ENCODE peak calls at places on chromosome 9, in nine cellular contexts. One of them, this sample, is unnamed.

GRCh38 chr9:108835831-108836230 is 20.0 kb downstream of the ACTL7B start:
- DNase-seq in stimulated activated CD8-positive, alpha-beta memory T cell treated with anti-CD3 and anti-CD28 coated beads, Interleukin-15, amount 100 ng/mL, for 4 hours: no peak
- DNase-seq in NCI-H460: no peak
- DNase-seq in stimulated activated CD4-positive, alpha-beta T cell treated with anti-CD3 and anti-CD28 coated beads, TNF-alpha, amount 100 ng/mL, for 48 hours: no peak
- DNase-seq in EH: no peak
- DNase-seq in T-helper 17 cell: no peak
- DNase-seq in foreskin fibroblast: no peak
- DNase-seq in activated T-cell treated with anti-CD3 and anti-CD28 coated beads, Interleukin-2, amount 50 U/mL, for 48 hours: no peak
- DNase-seq in PC-3: peak
- DNase-seq in this sample: no peak

GRCh38 chr9:124780757-124781151 is 3.8 kb downstream of the OLFML2A start:
- DNase-seq in PC-3: no peak
- DNase-seq in activated T-cell treated with anti-CD3 and anti-CD28 coated beads, Interleukin-2, amount 50 U/mL, for 48 hours: peak
- DNase-seq in NCI-H460: no peak
- DNase-seq in T-helper 17 cell: no peak
- DNase-seq in foreskin fibroblast: no peak
- DNase-seq in stimulated activated CD4-positive, alpha-beta T cell treated with anti-CD3 and anti-CD28 coated beads, TNF-alpha, amount 100 ng/mL, for 48 hours: no peak
- DNase-seq in stimulated activated CD8-positive, alpha-beta memory T cell treated with anti-CD3 and anti-CD28 coated beads, Interleukin-15, amount 100 ng/mL, for 4 hours: no peak
- DNase-seq in EH: no peak
- DNase-seq in this sample: no peak

GRCh38 chr9:15244001-15244441 is 63.0 kb downstream of the TTC39B start:
- DNase-seq in EH: peak
- DNase-seq in foreskin fibroblast: peak
- DNase-seq in T-helper 17 cell: no peak
- DNase-seq in activated T-cell treated with anti-CD3 and anti-CD28 coated beads, Interleukin-2, amount 50 U/mL, for 48 hours: no peak
- DNase-seq in PC-3: no peak
- DNase-seq in stimulated activated CD8-positive, alpha-beta memory T cell treated with anti-CD3 and anti-CD28 coated beads, Interleukin-15, amount 100 ng/mL, for 4 hours: no peak
- DNase-seq in stimulated activated CD4-positive, alpha-beta T cell treated with anti-CD3 and anti-CD28 coated beads, TNF-alpha, amount 100 ng/mL, for 48 hours: no peak
- DNase-seq in NCI-H460: no peak
- DNase-seq in this sample: no peak

GRCh38 chr9:131625388-131625787 is 80.1 kb downstream of the PRRT1B start:
- DNase-seq in stimulated activated CD4-positive, alpha-beta T cell treated with anti-CD3 and anti-CD28 coated beads, TNF-alpha, amount 100 ng/mL, for 48 hours: no peak
- DNase-seq in activated T-cell treated with anti-CD3 and anti-CD28 coated beads, Interleukin-2, amount 50 U/mL, for 48 hours: no peak
- DNase-seq in stimulated activated CD8-positive, alpha-beta memory T cell treated with anti-CD3 and anti-CD28 coated beads, Interleukin-15, amount 100 ng/mL, for 4 hours: no peak
- DNase-seq in foreskin fibroblast: peak
- DNase-seq in EH: no peak
- DNase-seq in NCI-H460: no peak
- DNase-seq in T-helper 17 cell: no peak
- DNase-seq in PC-3: no peak
- DNase-seq in this sample: no peak

GRCh38 chr9:124029617-124030016 is 18.0 kb downstream of the LHX2 start:
- DNase-seq in PC-3: no peak
- DNase-seq in T-helper 17 cell: no peak
- DNase-seq in stimulated activated CD4-positive, alpha-beta T cell treated with anti-CD3 and anti-CD28 coated beads, TNF-alpha, amount 100 ng/mL, for 48 hours: no peak
- DNase-seq in activated T-cell treated with anti-CD3 and anti-CD28 coated beads, Interleukin-2, amount 50 U/mL, for 48 hours: no peak
- DNase-seq in stimulated activated CD8-positive, alpha-beta memory T cell treated with anti-CD3 and anti-CD28 coated beads, Interleukin-15, amount 100 ng/mL, for 4 hours: no peak
- DNase-seq in EH: no peak
- DNase-seq in foreskin fibroblast: no peak
- DNase-seq in NCI-H460: no peak
- DNase-seq in this sample: no peak

GRCh38 chr9:121638399-121638798 is 13.0 kb upstream of the DAB2IP start:
- DNase-seq in PC-3: no peak
- DNase-seq in stimulated activated CD4-positive, alpha-beta T cell treated with anti-CD3 and anti-CD28 coated beads, TNF-alpha, amount 100 ng/mL, for 48 hours: no peak
- DNase-seq in NCI-H460: no peak
- DNase-seq in EH: no peak
- DNase-seq in foreskin fibroblast: no peak
- DNase-seq in stimulated activated CD8-positive, alpha-beta memory T cell treated with anti-CD3 and anti-CD28 coated beads, Interleukin-15, amount 100 ng/mL, for 4 hours: no peak
- DNase-seq in T-helper 17 cell: no peak
- DNase-seq in activated T-cell treated with anti-CD3 and anti-CD28 coated beads, Interleukin-2, amount 50 U/mL, for 48 hours: no peak
- DNase-seq in this sample: no peak

GRCh38 chr9:115673599-115673998 is 480.0 kb upstream of the PAPPA start:
- DNase-seq in T-helper 17 cell: no peak
- DNase-seq in EH: peak
- DNase-seq in stimulated activated CD4-positive, alpha-beta T cell treated with anti-CD3 and anti-CD28 coated beads, TNF-alpha, amount 100 ng/mL, for 48 hours: no peak
- DNase-seq in PC-3: no peak
- DNase-seq in foreskin fibroblast: peak
- DNase-seq in stimulated activated CD8-positive, alpha-beta memory T cell treated with anti-CD3 and anti-CD28 coated beads, Interleukin-15, amount 100 ng/mL, for 4 hours: no peak
- DNase-seq in NCI-H460: no peak
- DNase-seq in activated T-cell treated with anti-CD3 and anti-CD28 coated beads, Interleukin-2, amount 50 U/mL, for 48 hours: no peak
- DNase-seq in this sample: no peak

GRCh38 chr9:126690431-126691051 is 76.8 kb downstream of the LMX1B start:
- DNase-seq in PC-3: peak
- DNase-seq in EH: peak
- DNase-seq in stimulated activated CD4-positive, alpha-beta T cell treated with anti-CD3 and anti-CD28 coated beads, TNF-alpha, amount 100 ng/mL, for 48 hours: peak
- DNase-seq in activated T-cell treated with anti-CD3 and anti-CD28 coated beads, Interleukin-2, amount 50 U/mL, for 48 hours: peak
- DNase-seq in foreskin fibroblast: peak
- DNase-seq in T-helper 17 cell: no peak
- DNase-seq in stimulated activated CD8-positive, alpha-beta memory T cell treated with anti-CD3 and anti-CD28 coated beads, Interleukin-15, amount 100 ng/mL, for 4 hours: no peak
- DNase-seq in NCI-H460: peak
- DNase-seq in this sample: no peak

GRCh38 chr9:25677301-25678146 is 720 bp downstream of the TUSC1 start:
- DNase-seq in activated T-cell treated with anti-CD3 and anti-CD28 coated beads, Interleukin-2, amount 50 U/mL, for 48 hours: peak
- DNase-seq in foreskin fibroblast: peak
- DNase-seq in NCI-H460: peak
- DNase-seq in PC-3: peak
- DNase-seq in T-helper 17 cell: no peak
- DNase-seq in stimulated activated CD4-positive, alpha-beta T cell treated with anti-CD3 and anti-CD28 coated beads, TNF-alpha, amount 100 ng/mL, for 48 hours: no peak
- DNase-seq in stimulated activated CD8-positive, alpha-beta memory T cell treated with anti-CD3 and anti-CD28 coated beads, Interleukin-15, amount 100 ng/mL, for 4 hours: no peak
- DNase-seq in EH: peak
- DNase-seq in this sample: peak

GRCh38 chr9:137611623-137612609 is 6.4 kb downstream of the ARRDC1 start:
- DNase-seq in EH: peak
- DNase-seq in NCI-H460: peak
- DNase-seq in activated T-cell treated with anti-CD3 and anti-CD28 coated beads, Interleukin-2, amount 50 U/mL, for 48 hours: peak
- DNase-seq in stimulated activated CD8-positive, alpha-beta memory T cell treated with anti-CD3 and anti-CD28 coated beads, Interleukin-15, amount 100 ng/mL, for 4 hours: no peak
- DNase-seq in stimulated activated CD4-positive, alpha-beta T cell treated with anti-CD3 and anti-CD28 coated beads, TNF-alpha, amount 100 ng/mL, for 48 hours: no peak
- DNase-seq in foreskin fibroblast: peak
- DNase-seq in T-helper 17 cell: no peak
- DNase-seq in PC-3: peak
- DNase-seq in this sample: no peak

GRCh38 chr9:92278117-92278516 is 15.4 kb downstream of the IARS1 start:
- DNase-seq in foreskin fibroblast: peak
- DNase-seq in EH: peak
- DNase-seq in stimulated activated CD8-positive, alpha-beta memory T cell treated with anti-CD3 and anti-CD28 coated beads, Interleukin-15, amount 100 ng/mL, for 4 hours: no peak
- DNase-seq in T-helper 17 cell: no peak
- DNase-seq in activated T-cell treated with anti-CD3 and anti-CD28 coated beads, Interleukin-2, amount 50 U/mL, for 48 hours: no peak
- DNase-seq in stimulated activated CD4-positive, alpha-beta T cell treated with anti-CD3 and anti-CD28 coated beads, TNF-alpha, amount 100 ng/mL, for 48 hours: no peak
- DNase-seq in NCI-H460: no peak
- DNase-seq in PC-3: peak
- DNase-seq in this sample: no peak

GRCh38 chr9:132638240-132638639 is 31.5 kb downstream of the DDX31 start:
- DNase-seq in PC-3: peak
- DNase-seq in foreskin fibroblast: peak
- DNase-seq in stimulated activated CD4-positive, alpha-beta T cell treated with anti-CD3 and anti-CD28 coated beads, TNF-alpha, amount 100 ng/mL, for 48 hours: no peak
- DNase-seq in activated T-cell treated with anti-CD3 and anti-CD28 coated beads, Interleukin-2, amount 50 U/mL, for 48 hours: no peak
- DNase-seq in stimulated activated CD8-positive, alpha-beta memory T cell treated with anti-CD3 and anti-CD28 coated beads, Interleukin-15, amount 100 ng/mL, for 4 hours: no peak
- DNase-seq in NCI-H460: no peak
- DNase-seq in EH: peak
- DNase-seq in T-helper 17 cell: no peak
- DNase-seq in this sample: no peak

GRCh38 chr9:79700607-79701330 is 129.0 kb downstream of the TLE4 start:
- DNase-seq in foreskin fibroblast: no peak
- DNase-seq in T-helper 17 cell: no peak
- DNase-seq in EH: peak
- DNase-seq in NCI-H460: no peak
- DNase-seq in stimulated activated CD4-positive, alpha-beta T cell treated with anti-CD3 and anti-CD28 coated beads, TNF-alpha, amount 100 ng/mL, for 48 hours: no peak
- DNase-seq in PC-3: no peak
- DNase-seq in activated T-cell treated with anti-CD3 and anti-CD28 coated beads, Interleukin-2, amount 50 U/mL, for 48 hours: no peak
- DNase-seq in stimulated activated CD8-positive, alpha-beta memory T cell treated with anti-CD3 and anti-CD28 coated beads, Interleukin-15, amount 100 ng/mL, for 4 hours: no peak
- DNase-seq in this sample: no peak

GRCh38 chr9:4656621-4657020 is 5.5 kb upstream of the PLPP6 start:
- DNase-seq in EH: no peak
- DNase-seq in T-helper 17 cell: no peak
- DNase-seq in PC-3: no peak
- DNase-seq in activated T-cell treated with anti-CD3 and anti-CD28 coated beads, Interleukin-2, amount 50 U/mL, for 48 hours: no peak
- DNase-seq in stimulated activated CD4-positive, alpha-beta T cell treated with anti-CD3 and anti-CD28 coated beads, TNF-alpha, amount 100 ng/mL, for 48 hours: no peak
- DNase-seq in stimulated activated CD8-positive, alpha-beta memory T cell treated with anti-CD3 and anti-CD28 coated beads, Interleukin-15, amount 100 ng/mL, for 4 hours: no peak
- DNase-seq in NCI-H460: no peak
- DNase-seq in foreskin fibroblast: no peak
- DNase-seq in this sample: no peak

GRCh38 chr9:87119328-87119881 is 172.1 kb upstream of the GAS1 start:
- DNase-seq in NCI-H460: no peak
- DNase-seq in T-helper 17 cell: no peak
- DNase-seq in stimulated activated CD8-positive, alpha-beta memory T cell treated with anti-CD3 and anti-CD28 coated beads, Interleukin-15, amount 100 ng/mL, for 4 hours: no peak
- DNase-seq in activated T-cell treated with anti-CD3 and anti-CD28 coated beads, Interleukin-2, amount 50 U/mL, for 48 hours: no peak
- DNase-seq in stimulated activated CD4-positive, alpha-beta T cell treated with anti-CD3 and anti-CD28 coated beads, TNF-alpha, amount 100 ng/mL, for 48 hours: no peak
- DNase-seq in PC-3: peak
- DNase-seq in EH: peak
- DNase-seq in foreskin fibroblast: peak
- DNase-seq in this sample: no peak

GRCh38 chr9:108664309-108665255 is 191.2 kb downstream of the ACTL7B start:
- DNase-seq in PC-3: peak
- DNase-seq in T-helper 17 cell: no peak
- DNase-seq in stimulated activated CD4-positive, alpha-beta T cell treated with anti-CD3 and anti-CD28 coated beads, TNF-alpha, amount 100 ng/mL, for 48 hours: no peak
- DNase-seq in foreskin fibroblast: peak
- DNase-seq in NCI-H460: no peak
- DNase-seq in stimulated activated CD8-positive, alpha-beta memory T cell treated with anti-CD3 and anti-CD28 coated beads, Interleukin-15, amount 100 ng/mL, for 4 hours: no peak
- DNase-seq in activated T-cell treated with anti-CD3 and anti-CD28 coated beads, Interleukin-2, amount 50 U/mL, for 48 hours: no peak
- DNase-seq in EH: peak
- DNase-seq in this sample: no peak

GRCh38 chr9:101176384-101176783 is 147.9 kb downstream of the PLPPR1 start:
- DNase-seq in stimulated activated CD4-positive, alpha-beta T cell treated with anti-CD3 and anti-CD28 coated beads, TNF-alpha, amount 100 ng/mL, for 48 hours: no peak
- DNase-seq in T-helper 17 cell: no peak
- DNase-seq in stimulated activated CD8-positive, alpha-beta memory T cell treated with anti-CD3 and anti-CD28 coated beads, Interleukin-15, amount 100 ng/mL, for 4 hours: no peak
- DNase-seq in EH: no peak
- DNase-seq in activated T-cell treated with anti-CD3 and anti-CD28 coated beads, Interleukin-2, amount 50 U/mL, for 48 hours: no peak
- DNase-seq in foreskin fibroblast: no peak
- DNase-seq in NCI-H460: no peak
- DNase-seq in PC-3: no peak
- DNase-seq in this sample: no peak

GRCh38 chr9:72038408-72038807 is 22.0 kb downstream of the C9orf57 start:
- DNase-seq in NCI-H460: no peak
- DNase-seq in activated T-cell treated with anti-CD3 and anti-CD28 coated beads, Interleukin-2, amount 50 U/mL, for 48 hours: no peak
- DNase-seq in stimulated activated CD8-positive, alpha-beta memory T cell treated with anti-CD3 and anti-CD28 coated beads, Interleukin-15, amount 100 ng/mL, for 4 hours: no peak
- DNase-seq in T-helper 17 cell: no peak
- DNase-seq in foreskin fibroblast: peak
- DNase-seq in EH: no peak
- DNase-seq in stimulated activated CD4-positive, alpha-beta T cell treated with anti-CD3 and anti-CD28 coated beads, TNF-alpha, amount 100 ng/mL, for 48 hours: no peak
- DNase-seq in PC-3: no peak
- DNase-seq in this sample: no peak

GRCh38 chr9:118961857-118962256 is 407.4 kb downstream of the BRINP1 start:
- DNase-seq in stimulated activated CD4-positive, alpha-beta T cell treated with anti-CD3 and anti-CD28 coated beads, TNF-alpha, amount 100 ng/mL, for 48 hours: no peak
- DNase-seq in foreskin fibroblast: peak
- DNase-seq in NCI-H460: no peak
- DNase-seq in PC-3: no peak
- DNase-seq in T-helper 17 cell: no peak
- DNase-seq in EH: peak
- DNase-seq in stimulated activated CD8-positive, alpha-beta memory T cell treated with anti-CD3 and anti-CD28 coated beads, Interleukin-15, amount 100 ng/mL, for 4 hours: no peak
- DNase-seq in activated T-cell treated with anti-CD3 and anti-CD28 coated beads, Interleukin-2, amount 50 U/mL, for 48 hours: no peak
- DNase-seq in this sample: no peak

GRCh38 chr9:82404484-82405280 is 416.1 kb downstream of the SPATA31D1 start:
- DNase-seq in NCI-H460: no peak
- DNase-seq in stimulated activated CD8-positive, alpha-beta memory T cell treated with anti-CD3 and anti-CD28 coated beads, Interleukin-15, amount 100 ng/mL, for 4 hours: no peak
- DNase-seq in stimulated activated CD4-positive, alpha-beta T cell treated with anti-CD3 and anti-CD28 coated beads, TNF-alpha, amount 100 ng/mL, for 48 hours: no peak
- DNase-seq in PC-3: no peak
- DNase-seq in foreskin fibroblast: peak
- DNase-seq in activated T-cell treated with anti-CD3 and anti-CD28 coated beads, Interleukin-2, amount 50 U/mL, for 48 hours: no peak
- DNase-seq in T-helper 17 cell: no peak
- DNase-seq in EH: peak
- DNase-seq in this sample: no peak

This sample was measured in omental fat pad.